ENCODE peak calls at places on chromosomes 13 and 19, in ten cellular contexts. T is HTR-8/SVneo; N is uterus; I is iris pigment epithelial cell; U is Panc1; X is HuH-7.5; F is AML-193; R is stimulated activated CD4-positive, alpha-beta T cell treated with anti-CD3 and anti-CD28 coated beads, Interleukin-4, amount 100 ng/mL, for 4 hours; E is DMS153; Y is HT1080. M is an unnamed sample.

GRCh38 chr19:46298477-46299003 is 1.7 kb downstream of the HIF3A start:
- DNase-seq in T (no peak), N (no peak), I (no peak), U (no peak), X (no peak), F (no peak), R (no peak), E (no peak), Y (no peak), M (no peak)

GRCh38 chr13:27427663-27428062 is 3.2 kb downstream of the GTF3A start:
- DNase-seq in T (no peak), N (no peak), I (no peak), U (no peak), X (no peak), F (no peak), R (no peak), E (no peak), Y (no peak), M (peak)

GRCh38 chr13:110129076-110129475 is 177.9 kb downstream of the COL4A1 start:
- DNase-seq in T (no peak), N (no peak), I (no peak), U (no peak), X (no peak), F (no peak), R (no peak), E (peak), Y (no peak), M (no peak)

GRCh38 chr13:92307752-92308151 is 909.3 kb downstream of the GPC5 start:
- DNase-seq in T (no peak), N (no peak), I (no peak), U (no peak), X (no peak), F (no peak), R (no peak), E (no peak), Y (no peak), M (no peak)

GRCh38 chr13:88979465-88980180 is 1308.5 kb downstream of the SLITRK5 start:
- DNase-seq in T (no peak), N (no peak), I (no peak), U (no peak), X (no peak), F (peak), R (peak), E (peak), Y (no peak), M (no peak)

GRCh38 chr13:45303866-45304265 is 37.1 kb downstream of the TPT1 start:
- DNase-seq in T (no peak), N (no peak), I (no peak), U (no peak), X (no peak), F (no peak), R (no peak), E (no peak), Y (no peak), M (no peak)

GRCh38 chr13:44331912-44332840 is 41.4 kb upstream of the SERP2 start:
- DNase-seq in T (no peak), N (peak), I (peak), U (no peak), X (no peak), F (no peak), R (no peak), E (no peak), Y (peak), M (peak)

GRCh38 chr19:55340144-55340783 is 588 bp downstream of the KMT5C start:
- DNase-seq in T (no peak), N (no peak), I (no peak), U (no peak), X (no peak), F (no peak), R (no peak), E (no peak), Y (no peak), M (peak)

GRCh38 chr19:45179063-45179847 is 671 bp downstream of the BLOC1S3 start:
- DNase-seq in T (no peak), N (no peak), I (peak), U (no peak), X (no peak), F (no peak), R (peak), E (no peak), Y (no peak), M (peak)

GRCh38 chr13:30114586-30115256 is 192.6 kb downstream of the KATNAL1 start:
- DNase-seq in T (peak), N (peak), I (peak), U (peak), X (peak), F (peak), R (peak), E (peak), Y (peak), M (peak)

GRCh38 chr19:33905937-33906577 is 109.4 kb downstream of the KCTD15 start:
- DNase-seq in T (no peak), N (peak), I (peak), U (no peak), X (no peak), F (no peak), R (no peak), E (no peak), Y (no peak), M (peak)

GRCh38 chr19:17671906-17672305 is 16.2 kb downstream of the UNC13A start:
- DNase-seq in T (no peak), N (no peak), I (peak), U (no peak), X (no peak), F (no peak), R (no peak), E (peak), Y (peak), M (no peak)

M was measured in right cardiac atrium.